ENCODE peak calls at places on chromosomes 2 and 18, in ten cellular contexts. T is colonic mucosa, Z is thyroid gland, D is uterus, K is AG09319, M is lower leg skin, E is transverse colon, Y is activated B cell treated with CpG ODN at 0.5 μM for 24 hours, A is tibial nerve, S is progenitor cell of endocrine pancreas. U is an unnamed sample.
A peak's percentile ranks its signal among the peaks of the same experiment; 100 is the strongest.

GRCh38 chr2:10039658-10040410 is 3.5 kb upstream of the KLF11 start:
- DNase-seq in Y (no peak), D (no peak), A (no peak), Z (no peak), S (no peak), E (peak; percentile 42), T (no peak), M (peak; percentile 92), K (peak; percentile 20), U (no peak)

GRCh38 chr2:239400000-239400831 is 604 bp downstream of the HDAC4 start:
- DNase-seq in T (peak; percentile 50), S (no peak), Y (peak; percentile 26), M (peak; percentile 80), Z (no peak), D (no peak), K (no peak), E (peak; percentile 37), A (no peak), U (no peak)

GRCh38 chr2:36659872-36660312 is 36.6 kb upstream of the VIT start:
- DNase-seq in K (no peak), S (no peak), Y (no peak), T (no peak), Z (no peak), M (no peak), A (no peak), E (no peak), D (no peak), U (no peak)

GRCh38 chr18:44742741-44743311 is 62.1 kb downstream of the SETBP1 start:
- DNase-seq in M (no peak), Z (peak; percentile 59), K (peak; percentile 70), T (peak; percentile 50), S (no peak), A (peak; percentile 37), Y (no peak), D (peak; percentile 88), E (no peak), U (no peak)

GRCh38 chr2:164903214-164903613 is 52.1 kb downstream of the SLC38A11 start:
- DNase-seq in M (no peak), S (no peak), Y (no peak), E (no peak), K (peak; percentile 60), Z (no peak), T (no peak), D (no peak), A (no peak), U (no peak)

GRCh38 chr18:13223341-13224148 is 5.0 kb downstream of the LDLRAD4 start:
- DNase-seq in M (peak; percentile 86), T (peak; percentile 53), Y (no peak), K (no peak), S (no peak), D (peak; percentile 42), Z (peak; percentile 23), A (no peak), E (peak; percentile 62), U (no peak)

GRCh38 chr2:190655113-190655512 is 6.2 kb downstream of the NAB1 start:
- DNase-seq in Z (no peak), M (no peak), S (no peak), A (no peak), T (no peak), Y (no peak), K (no peak), D (no peak), E (no peak), U (no peak)

GRCh38 chr2:127917916-127918315 is 32.2 kb upstream of the AMMECR1L start:
- DNase-seq in E (no peak), M (no peak), S (no peak), T (no peak), Z (no peak), A (no peak), K (no peak), Y (no peak), D (no peak), U (no peak)

GRCh38 chr2:26284132-26284531 is 39.4 kb downstream of the HADHB start:
- DNase-seq in Z (no peak), T (no peak), D (no peak), S (no peak), K (no peak), Y (no peak), A (no peak), E (no peak), M (no peak), U (no peak)

GRCh38 chr2:95018861-95019550 is 6.5 kb upstream of the MAL start:
- DNase-seq in D (no peak), S (no peak), Z (peak; percentile 88), Y (no peak), E (no peak), K (no peak), A (no peak), M (no peak), T (no peak), U (no peak)
- TF ChIP-seq CTCF in D (no peak), S (no peak), Z (no peak), Y (no peak), E (no peak), K (no peak), A (no peak), M (no peak), T (no peak), U (no peak)

DNA sequence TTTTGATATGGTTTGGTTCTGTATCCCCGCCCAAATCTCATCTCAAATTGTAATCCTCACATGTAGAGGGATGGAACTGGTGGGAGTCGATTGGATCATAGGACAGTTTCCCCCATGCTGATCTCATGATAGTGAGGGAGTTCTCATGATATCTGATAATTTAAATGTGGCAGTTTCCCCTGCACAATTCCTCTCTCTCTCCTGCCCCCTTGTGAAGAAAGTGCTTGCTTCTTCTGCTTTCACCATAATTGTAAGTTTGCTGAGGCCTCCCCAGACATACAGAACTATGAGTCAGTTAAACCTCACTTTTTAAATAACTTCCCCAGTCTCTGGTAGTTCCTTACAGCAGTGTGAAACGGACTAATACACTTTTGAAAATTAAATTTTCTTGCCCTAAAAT is 12.3 kb upstream of the KCNJ3 start:
- DNase-seq in T (no peak), M (no peak), S (no peak), E (no peak), A (no peak), Z (no peak), D (no peak), K (no peak), Y (no peak), U (no peak)
- TF ChIP-seq CTCF in T (no peak), M (no peak), S (no peak), E (no peak), A (no peak), Z (no peak), D (no peak), K (no peak), Y (no peak), U (peak; percentile 18)

DNA sequence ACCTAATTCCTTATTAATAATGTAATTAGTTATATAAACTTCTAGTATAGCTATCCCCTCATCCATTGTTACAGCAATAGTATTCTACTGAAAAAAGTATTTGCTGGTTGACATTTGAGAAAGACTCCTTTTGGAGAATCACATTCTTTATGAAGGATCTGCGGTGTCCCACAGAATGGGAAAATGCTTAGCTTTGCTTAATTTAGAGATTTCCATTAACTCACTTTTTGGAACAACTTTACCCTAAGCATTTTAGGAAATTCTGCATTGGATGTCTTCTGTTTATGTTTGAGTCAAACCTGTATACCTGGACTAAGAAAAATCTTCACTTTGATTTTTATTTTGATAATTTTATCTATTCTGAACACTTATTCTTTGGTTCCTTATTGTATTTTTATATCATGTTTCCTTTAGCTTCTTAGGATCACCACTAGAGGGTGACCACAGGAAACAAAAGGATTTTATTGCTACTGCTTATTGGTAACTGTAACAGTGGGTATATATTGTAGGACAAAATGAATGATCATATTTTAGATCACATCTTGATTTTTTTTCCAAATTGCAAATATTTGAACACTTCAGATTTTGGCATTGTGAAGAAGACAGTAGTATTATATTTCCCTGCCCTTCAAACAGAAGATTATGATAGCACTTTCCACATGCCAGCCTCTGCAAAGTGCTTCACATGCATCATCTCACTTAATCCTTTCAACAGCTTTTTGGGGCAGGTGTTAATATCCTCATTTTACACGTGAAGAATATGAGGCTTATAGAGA is 79.6 kb downstream of the MIB1 start:
- DNase-seq in S (no peak), Z (no peak), K (no peak), Y (no peak), D (no peak), A (no peak), E (no peak), T (no peak), M (no peak), U (peak; percentile 27)
- TF ChIP-seq CTCF in S (peak; percentile 70), Z (peak; percentile 12), K (peak; percentile 59), Y (no peak), D (peak; percentile 32), A (peak; percentile 24), E (peak; percentile 68), T (peak; percentile 54), M (no peak), U (peak; percentile 57)

DNA sequence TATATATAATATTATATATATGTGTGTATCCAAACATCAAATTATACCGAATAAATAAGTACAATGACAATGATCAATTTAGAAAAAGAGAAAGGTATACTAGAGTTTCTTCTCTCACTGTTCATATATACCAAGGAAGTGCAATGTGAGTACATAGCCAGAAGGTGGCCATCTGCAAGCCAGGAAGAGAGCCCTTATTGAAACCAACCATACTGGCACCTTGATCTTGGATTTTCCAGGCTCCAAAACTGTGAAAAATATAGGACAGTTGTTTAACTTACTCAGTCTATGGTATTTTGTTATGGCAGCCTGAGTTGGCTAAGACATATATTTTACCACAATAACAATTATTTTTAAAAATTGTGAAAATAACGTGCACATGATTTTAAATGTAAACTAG is 1490.2 kb upstream of the SLC39A10 start:
- DNase-seq in Y (no peak), Z (no peak), K (no peak), T (no peak), D (no peak), S (no peak), M (no peak), E (no peak), A (no peak), U (no peak)
- TF ChIP-seq CTCF in Y (no peak), Z (no peak), K (no peak), T (peak; percentile 38), D (no peak), S (peak; percentile 70), M (no peak), E (peak; percentile 39), A (no peak), U (peak; percentile 46)

GRCh38 chr2:56295666-56296065 is 111.9 kb downstream of the CCDC85A start:
- DNase-seq in A (no peak), D (no peak), Y (no peak), E (no peak), Z (no peak), M (no peak), K (no peak), S (no peak), T (no peak), U (no peak)
- TF ChIP-seq CTCF in A (no peak), D (no peak), Y (no peak), E (no peak), Z (no peak), M (no peak), K (no peak), S (no peak), T (no peak), U (no peak)

GRCh38 chr2:204425821-204426220 is 119.5 kb upstream of the PARD3B start:
- DNase-seq in E (no peak), M (no peak), A (no peak), Y (no peak), Z (no peak), D (no peak), T (no peak), S (no peak), K (no peak), U (no peak)
- TF ChIP-seq CTCF in E (no peak), M (no peak), A (no peak), Y (no peak), Z (no peak), D (no peak), T (no peak), S (no peak), K (no peak), U (no peak)

GRCh38 chr2:99154643-99155536 is at the start of the genes LIPT1 and TSGA10:
- DNase-seq in K (peak; percentile 71), Y (peak; percentile 92), S (peak; percentile 74), T (peak; percentile 94), E (peak; percentile 94), Z (peak; percentile 96), A (peak; percentile 81), D (peak; percentile 94), M (peak; percentile 98), U (peak; percentile 87)
- TF ChIP-seq CTCF in K (no peak), Y (no peak), S (peak; percentile 49), T (no peak), E (no peak), Z (no peak), A (peak; percentile 41), D (no peak), M (no peak), U (peak; percentile 13)